ENCODE peak calls at places on chromosomes 2 and 18, in nine cellular contexts. S, W, G, R, C, T, U, A and I are unnamed samples.
A peak's percentile ranks its signal among the peaks of the same experiment; 100 is the strongest.

GRCh38 chr2:219688560-219689445 is 61.4 kb downstream of the SLC4A3 start:
- DNase-seq in S (peak; percentile 94), W (peak; percentile 81), G (no peak), R (no peak), C (peak; percentile 86), T (no peak), U (no peak), A (no peak), I (no peak)

GRCh38 chr2:54925022-54925421 is 125.2 kb downstream of the RTN4 start:
- DNase-seq in S (no peak), W (no peak), G (no peak), R (no peak), C (no peak), T (no peak), U (no peak), A (no peak), I (no peak)

GRCh38 chr18:75923169-75923568 is 495.7 kb upstream of the SMIM21 start:
- DNase-seq in S (peak; percentile 85), W (no peak), G (no peak), R (no peak), C (peak; percentile 93), T (no peak), U (peak; percentile 69), A (no peak), I (no peak)

GRCh38 chr18:79606621-79607331 is 72.8 kb upstream of the CTDP1 start:
- DNase-seq in S (no peak), W (no peak), G (no peak), R (no peak), C (no peak), T (no peak), U (no peak), A (no peak), I (no peak)

GRCh38 chr18:73835656-73836055 is 312.0 kb downstream of the FBXO15 start:
- DNase-seq in S (no peak), W (no peak), G (no peak), R (no peak), C (no peak), T (no peak), U (no peak), A (no peak), I (no peak)

GRCh38 chr2:131394147-131394931 is 30.4 kb upstream of the RAB6D start:
- DNase-seq in S (peak; percentile 27), W (peak; percentile 37), G (no peak), R (no peak), C (no peak), T (no peak), U (no peak), A (no peak), I (no peak)

GRCh38 chr2:109217362-109218086 is 88.5 kb downstream of the SH3RF3 start:
- DNase-seq in S (peak; percentile 63), W (peak; percentile 73), G (no peak), R (no peak), C (peak; percentile 73), T (no peak), U (no peak), A (no peak), I (peak; percentile 41)

GRCh38 chr2:97748397-97748796 is 35.0 kb downstream of the ZAP70 start:
- DNase-seq in S (no peak), W (no peak), G (peak; percentile 55), R (peak; percentile 75), C (no peak), T (no peak), U (no peak), A (no peak), I (peak; percentile 55)

GRCh38 chr2:215066138-215066537 is 72.3 kb downstream of the ABCA12 start:
- DNase-seq in S (no peak), W (no peak), G (no peak), R (no peak), C (no peak), T (no peak), U (no peak), A (no peak), I (no peak)

GRCh38 chr2:73156539-73157124 is 43.9 kb upstream of the RAB11FIP5 start:
- DNase-seq in S (peak; percentile 89), W (peak; percentile 81), G (no peak), R (peak; percentile 35), C (peak; percentile 63), T (no peak), U (peak; percentile 43), A (no peak), I (peak; percentile 16)

GRCh38 chr2:1993711-1994682 is 249.7 kb upstream of the PXDN start:
- DNase-seq in S (no peak), W (no peak), G (no peak), R (no peak), C (peak; percentile 95), T (peak; percentile 85), U (no peak), A (no peak), I (no peak)

GRCh38 chr2:232278534-232278933 is 100.0 kb upstream of the ALPP start:
- DNase-seq in S (no peak), W (no peak), G (no peak), R (no peak), C (no peak), T (no peak), U (no peak), A (no peak), I (no peak)

GRCh38 chr2:128369626-128370467 is 51.2 kb upstream of the HS6ST1 start:
- DNase-seq in S (no peak), W (no peak), G (no peak), R (no peak), C (no peak), T (no peak), U (no peak), A (no peak), I (no peak)

GRCh38 chr2:65070172-65070830 is 14.1 kb downstream of the CEP68 start:
- DNase-seq in S (peak; percentile 65), W (peak; percentile 47), G (no peak), R (no peak), C (peak; percentile 38), T (no peak), U (no peak), A (no peak), I (no peak)

GRCh38 chr2:10007921-10008808 is 35.2 kb upstream of the KLF11 start:
- DNase-seq in S (no peak), W (peak; percentile 26), G (no peak), R (no peak), C (no peak), T (no peak), U (no peak), A (no peak), I (no peak)

GRCh38 chr2:213104089-213104902 is 47.1 kb downstream of the IKZF2 start:
- DNase-seq in S (peak; percentile 9), W (no peak), G (no peak), R (no peak), C (peak; percentile 60), T (peak; percentile 40), U (peak; percentile 31), A (no peak), I (no peak)

GRCh38 chr2:45329045-45329677 is 281.9 kb downstream of the SRBD1 start:
- DNase-seq in S (peak; percentile 53), W (peak; percentile 47), G (no peak), R (no peak), C (peak; percentile 30), T (no peak), U (no peak), A (no peak), I (no peak)

GRCh38 chr2:73851274-73851673 is 22.5 kb downstream of the STAMBP start:
- DNase-seq in S (no peak), W (no peak), G (no peak), R (no peak), C (no peak), T (no peak), U (no peak), A (no peak), I (no peak)